ENCODE peak calls at places on chromosomes 4 and X, in ten cellular contexts. One of them, this sample, is unnamed.

GRCh38 chr4:76782837-76783236 is 115.1 kb downstream of the SOWAHB start:
- DNase-seq in NCI-H446 treated with DMSO at 0.1 percent for 48 hours: no peak
- DNase-seq in NCI-H2029 treated with DMSO at 0.1 percent for 48 hours: no peak
- DNase-seq in fibroblast of lung: peak
- DNase-seq in activated gamma-delta T cell treated with anti-CD3 and anti-CD28 coated beads, Interleukin-2, amount 50 U/mL, for 16 hours: no peak
- DNase-seq in stimulated activated CD8-positive, alpha-beta memory T cell treated with anti-CD3 and anti-CD28 coated beads, Interleukin-7, amount 100 ng/mL, for 1 hour: no peak
- DNase-seq in psoas muscle: no peak
- DNase-seq in H4: peak
- DNase-seq in mammary epithelial cell: peak
- DNase-seq in DMS79: no peak
- DNase-seq in this sample: no peak

GRCh38 chr4:119666653-119667091 is 38.1 kb upstream of the PDE5A start:
- DNase-seq in NCI-H446 treated with DMSO at 0.1 percent for 48 hours: no peak
- DNase-seq in NCI-H2029 treated with DMSO at 0.1 percent for 48 hours: no peak
- DNase-seq in fibroblast of lung: no peak
- DNase-seq in activated gamma-delta T cell treated with anti-CD3 and anti-CD28 coated beads, Interleukin-2, amount 50 U/mL, for 16 hours: no peak
- DNase-seq in stimulated activated CD8-positive, alpha-beta memory T cell treated with anti-CD3 and anti-CD28 coated beads, Interleukin-7, amount 100 ng/mL, for 1 hour: no peak
- DNase-seq in psoas muscle: no peak
- DNase-seq in H4: no peak
- DNase-seq in mammary epithelial cell: no peak
- DNase-seq in DMS79: no peak
- DNase-seq in this sample: no peak

GRCh38 chr4:140185725-140186124 is 31.7 kb upstream of the MAML3 start:
- DNase-seq in NCI-H446 treated with DMSO at 0.1 percent for 48 hours: peak
- DNase-seq in NCI-H2029 treated with DMSO at 0.1 percent for 48 hours: no peak
- DNase-seq in fibroblast of lung: peak
- DNase-seq in activated gamma-delta T cell treated with anti-CD3 and anti-CD28 coated beads, Interleukin-2, amount 50 U/mL, for 16 hours: no peak
- DNase-seq in stimulated activated CD8-positive, alpha-beta memory T cell treated with anti-CD3 and anti-CD28 coated beads, Interleukin-7, amount 100 ng/mL, for 1 hour: no peak
- DNase-seq in psoas muscle: no peak
- DNase-seq in H4: no peak
- DNase-seq in mammary epithelial cell: no peak
- DNase-seq in DMS79: no peak
- DNase-seq in this sample: no peak

GRCh38 chrX:133726211-133726630 is 259.2 kb downstream of the GPC3 start:
- DNase-seq in NCI-H446 treated with DMSO at 0.1 percent for 48 hours: peak
- DNase-seq in NCI-H2029 treated with DMSO at 0.1 percent for 48 hours: peak
- DNase-seq in fibroblast of lung: peak
- DNase-seq in activated gamma-delta T cell treated with anti-CD3 and anti-CD28 coated beads, Interleukin-2, amount 50 U/mL, for 16 hours: no peak
- DNase-seq in stimulated activated CD8-positive, alpha-beta memory T cell treated with anti-CD3 and anti-CD28 coated beads, Interleukin-7, amount 100 ng/mL, for 1 hour: no peak
- DNase-seq in psoas muscle: no peak
- DNase-seq in H4: peak
- DNase-seq in mammary epithelial cell: peak
- DNase-seq in DMS79: no peak
- DNase-seq in this sample: no peak

GRCh38 chr4:108055787-108056186 is 66.1 kb downstream of the HADH start:
- DNase-seq in NCI-H446 treated with DMSO at 0.1 percent for 48 hours: no peak
- DNase-seq in NCI-H2029 treated with DMSO at 0.1 percent for 48 hours: no peak
- DNase-seq in fibroblast of lung: no peak
- DNase-seq in activated gamma-delta T cell treated with anti-CD3 and anti-CD28 coated beads, Interleukin-2, amount 50 U/mL, for 16 hours: no peak
- DNase-seq in stimulated activated CD8-positive, alpha-beta memory T cell treated with anti-CD3 and anti-CD28 coated beads, Interleukin-7, amount 100 ng/mL, for 1 hour: no peak
- DNase-seq in psoas muscle: no peak
- DNase-seq in H4: no peak
- DNase-seq in mammary epithelial cell: no peak
- DNase-seq in DMS79: no peak
- DNase-seq in this sample: no peak

GRCh38 chr4:180057198-180057821 is 2185.9 kb upstream of the TENM3 start:
- DNase-seq in NCI-H446 treated with DMSO at 0.1 percent for 48 hours: no peak
- DNase-seq in NCI-H2029 treated with DMSO at 0.1 percent for 48 hours: no peak
- DNase-seq in fibroblast of lung: peak
- DNase-seq in activated gamma-delta T cell treated with anti-CD3 and anti-CD28 coated beads, Interleukin-2, amount 50 U/mL, for 16 hours: no peak
- DNase-seq in stimulated activated CD8-positive, alpha-beta memory T cell treated with anti-CD3 and anti-CD28 coated beads, Interleukin-7, amount 100 ng/mL, for 1 hour: no peak
- DNase-seq in psoas muscle: no peak
- DNase-seq in H4: no peak
- DNase-seq in mammary epithelial cell: no peak
- DNase-seq in DMS79: no peak
- DNase-seq in this sample: no peak

GRCh38 chr4:7430368-7430964 is 4.3 kb downstream of the PSAPL1 start:
- DNase-seq in NCI-H446 treated with DMSO at 0.1 percent for 48 hours: no peak
- DNase-seq in NCI-H2029 treated with DMSO at 0.1 percent for 48 hours: no peak
- DNase-seq in fibroblast of lung: no peak
- DNase-seq in activated gamma-delta T cell treated with anti-CD3 and anti-CD28 coated beads, Interleukin-2, amount 50 U/mL, for 16 hours: no peak
- DNase-seq in stimulated activated CD8-positive, alpha-beta memory T cell treated with anti-CD3 and anti-CD28 coated beads, Interleukin-7, amount 100 ng/mL, for 1 hour: no peak
- DNase-seq in psoas muscle: peak
- DNase-seq in H4: no peak
- DNase-seq in mammary epithelial cell: peak
- DNase-seq in DMS79: no peak
- DNase-seq in this sample: no peak

GRCh38 chr4:150209140-150209829 is 131.0 kb downstream of the DCLK2 start:
- DNase-seq in NCI-H446 treated with DMSO at 0.1 percent for 48 hours: no peak
- DNase-seq in NCI-H2029 treated with DMSO at 0.1 percent for 48 hours: no peak
- DNase-seq in fibroblast of lung: peak
- DNase-seq in activated gamma-delta T cell treated with anti-CD3 and anti-CD28 coated beads, Interleukin-2, amount 50 U/mL, for 16 hours: no peak
- DNase-seq in stimulated activated CD8-positive, alpha-beta memory T cell treated with anti-CD3 and anti-CD28 coated beads, Interleukin-7, amount 100 ng/mL, for 1 hour: no peak
- DNase-seq in psoas muscle: peak
- DNase-seq in H4: peak
- DNase-seq in mammary epithelial cell: peak
- DNase-seq in DMS79: no peak
- DNase-seq in this sample: no peak